ENCODE peak calls at places on chromosomes 11 and 22, in four cellular contexts. S, M, L and D are unnamed samples.

GRCh38 chr22:44456661-44457412 is 41.2 kb downstream of the RTL6 start:
- DNase-seq in S (no peak), M (no peak), L (no peak), D (no peak)

GRCh38 chr11:34719303-34719848 is 98.5 kb downstream of the EHF start:
- DNase-seq in S (no peak), M (no peak), L (no peak), D (peak)

GRCh38 chr22:36758792-36759271 is 17.1 kb downstream of the IFT27 start:
- DNase-seq in S (no peak), M (no peak), L (no peak), D (no peak)

GRCh38 chr22:49046546-49047305 is 780.9 kb downstream of the BRD1 start:
- DNase-seq in S (no peak), M (no peak), L (no peak), D (no peak)

GRCh38 chr22:25067851-25068421 is 115.4 kb downstream of the KIAA1671 start:
- DNase-seq in S (no peak), M (no peak), L (peak), D (no peak)

GRCh38 chr11:118607401-118608267 is at the start of gene PHLDB1:
- DNase-seq in S (no peak), M (peak), L (peak), D (peak)

GRCh38 chr11:68825603-68826002 is 16.1 kb downstream of the CPT1A start:
- DNase-seq in S (no peak), M (no peak), L (no peak), D (no peak)

GRCh38 chr22:44444341-44445306 is 53.4 kb downstream of the RTL6 start:
- DNase-seq in S (no peak), M (no peak), L (no peak), D (no peak)

GRCh38 chr11:118193910-118194566 is 17.6 kb upstream of the SCN2B start:
- DNase-seq in S (no peak), M (no peak), L (no peak), D (no peak)

GRCh38 chr22:47334596-47334995 is 572.1 kb downstream of the TBC1D22A start:
- DNase-seq in S (no peak), M (no peak), L (no peak), D (no peak)

GRCh38 chr11:70128435-70128906 is 50.4 kb downstream of the ANO1 start:
- DNase-seq in S (no peak), M (no peak), L (no peak), D (no peak)

GRCh38 chr11:128302425-128303186 is 284.8 kb downstream of the ETS1 start:
- DNase-seq in S (no peak), M (no peak), L (no peak), D (no peak)

GRCh38 chr11:9625158-9625557 is 38.7 kb upstream of the SWAP70 start:
- DNase-seq in S (no peak), M (no peak), L (no peak), D (no peak)

GRCh38 chr11:57356179-57356757 is 18.1 kb downstream of the P2RX3 start:
- DNase-seq in S (no peak), M (no peak), L (no peak), D (no peak)

GRCh38 chr11:78379039-78379670 is 38.5 kb downstream of the GAB2 start:
- DNase-seq in S (no peak), M (no peak), L (no peak), D (no peak)

GRCh38 chr11:94753630-94754029 is 14.5 kb upstream of the AMOTL1 start:
- DNase-seq in S (no peak), M (no peak), L (no peak), D (no peak)

GRCh38 chr22:19579880-19580279 is 55.7 kb upstream of the CLDN5 start:
- DNase-seq in S (no peak), M (no peak), L (no peak), D (no peak)

GRCh38 chr11:46248270-46249102 is 29.0 kb upstream of the CREB3L1 start:
- DNase-seq in S (no peak), M (peak), L (no peak), D (peak)

GRCh38 chr11:28106351-28107043 is 1.5 kb downstream of the KIF18A start:
- DNase-seq in S (no peak), M (no peak), L (no peak), D (no peak)

GRCh38 chr11:65945941-65946558 is 770 bp downstream of the TSGA10IP start:
- DNase-seq in S (no peak), M (no peak), L (no peak), D (no peak)

GRCh38 chr11:65947603-65948125 is 2.4 kb downstream of the TSGA10IP start:
- DNase-seq in S (no peak), M (no peak), L (no peak), D (no peak)

GRCh38 chr11:65946655-65947054 is 1.4 kb downstream of the TSGA10IP start:
- DNase-seq in S (no peak), M (no peak), L (no peak), D (no peak)

GRCh38 chr11:65945430-65945911 is at the start of gene TSGA10IP:
- DNase-seq in S (no peak), M (no peak), L (no peak), D (no peak)

GRCh38 chr11:65947133-65947532 is 1.9 kb downstream of the TSGA10IP start:
- DNase-seq in S (no peak), M (no peak), L (no peak), D (no peak)
- TF ChIP-seq CTCF in S (no peak), M (no peak), L (no peak), D (no peak)

DNA sequence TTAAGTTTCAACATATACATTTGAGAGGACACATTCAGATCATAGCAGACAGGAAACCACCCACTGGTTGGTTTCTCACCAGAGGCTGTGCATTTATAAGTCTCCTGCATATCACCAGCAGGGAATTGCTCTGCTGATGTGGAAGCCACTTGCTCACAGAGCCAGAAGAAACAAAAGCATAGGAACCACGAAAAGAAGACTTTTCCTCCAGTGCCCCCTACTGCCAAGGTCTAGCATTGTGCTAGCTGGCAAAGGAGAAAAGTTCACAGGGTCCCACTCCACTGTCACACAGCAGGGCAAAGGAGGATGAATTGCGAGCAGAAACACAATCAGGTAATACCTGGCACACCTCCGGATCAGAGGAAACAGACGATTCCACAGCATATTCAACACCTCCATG is 28.9 kb upstream of the ISX start:
- DNase-seq in S (no peak), M (no peak), L (peak), D (no peak)
- TF ChIP-seq CTCF in S (no peak), M (no peak), L (peak), D (no peak)

GRCh38 chr22:31800065-31800464 is 46.2 kb downstream of the DEPDC5 start:
- DNase-seq in S (no peak), M (peak), L (no peak), D (peak)
- TF ChIP-seq CTCF in S (no peak), M (no peak), L (no peak), D (no peak)

GRCh38 chr11:82731691-82732277 is 1.9 kb downstream of the FAM181B start:
- DNase-seq in S (no peak), M (no peak), L (no peak), D (no peak)
- TF ChIP-seq CTCF in S (no peak), M (no peak), L (no peak), D (no peak)

DNA sequence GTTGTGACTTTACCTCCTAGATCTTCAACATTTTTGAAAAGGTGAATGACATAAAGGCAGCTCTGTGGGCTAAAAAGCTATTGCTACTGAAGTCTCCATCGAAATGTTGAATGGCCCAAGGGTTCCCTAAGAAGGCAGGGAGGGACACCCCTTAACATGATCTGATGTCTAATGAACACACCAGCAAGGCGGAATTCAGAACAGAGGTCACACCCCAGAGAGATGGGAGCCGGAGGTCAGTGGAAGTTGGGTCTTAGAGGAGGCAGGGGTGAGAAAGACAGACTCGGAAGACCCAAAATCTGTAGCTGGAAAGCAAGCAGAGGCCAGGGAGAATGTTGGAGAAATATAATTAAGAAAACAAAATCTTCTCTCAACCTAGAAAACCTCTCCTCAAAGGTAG is 79.0 kb downstream of the TRIM29 start:
- DNase-seq in S (no peak), M (no peak), L (no peak), D (no peak)
- TF ChIP-seq CTCF in S (no peak), M (no peak), L (no peak), D (no peak)

GRCh38 chr11:67439321-67440228 is 2.1 kb upstream of the PTPRCAP start:
- DNase-seq in S (no peak), M (no peak), L (no peak), D (no peak)
- TF ChIP-seq CTCF in S (no peak), M (peak), L (no peak), D (no peak)